ENCODE peak calls at places on chromosome 16, in six cellular contexts. One of them, this sample, is unnamed.

GRCh38 chr16:9657659-9658058 is 524.6 kb downstream of the GRIN2A start:
- DNase-seq in fibroblast of the aortic adventitia: no peak
- DNase-seq in BJ: no peak
- DNase-seq in cardiac fibroblast: no peak
- DNase-seq in retinal pigment epithelial cell: no peak
- DNase-seq in ovary: no peak
- DNase-seq in this sample: no peak

GRCh38 chr16:11170696-11171447 is 85.1 kb downstream of the SOCS1 start:
- DNase-seq in fibroblast of the aortic adventitia: no peak
- DNase-seq in BJ: no peak
- DNase-seq in cardiac fibroblast: no peak
- DNase-seq in retinal pigment epithelial cell: no peak
- DNase-seq in ovary: no peak
- DNase-seq in this sample: no peak

GRCh38 chr16:8936421-8936820 is 27.3 kb downstream of the USP7 start:
- DNase-seq in fibroblast of the aortic adventitia: peak; percentile 27
- DNase-seq in BJ: no peak
- DNase-seq in cardiac fibroblast: peak; percentile 52
- DNase-seq in retinal pigment epithelial cell: no peak
- DNase-seq in ovary: no peak
- DNase-seq in this sample: peak; percentile 28

GRCh38 chr16:12896562-12896961 is 4.8 kb upstream of the SHISA9 start:
- DNase-seq in fibroblast of the aortic adventitia: no peak
- DNase-seq in BJ: no peak
- DNase-seq in cardiac fibroblast: peak; percentile 22
- DNase-seq in retinal pigment epithelial cell: no peak
- DNase-seq in ovary: no peak
- DNase-seq in this sample: peak; percentile 65

GRCh38 chr16:55242667-55243066 is 81.3 kb upstream of the IRX6 start:
- DNase-seq in fibroblast of the aortic adventitia: no peak
- DNase-seq in BJ: no peak
- DNase-seq in cardiac fibroblast: no peak
- DNase-seq in retinal pigment epithelial cell: no peak
- DNase-seq in ovary: no peak
- DNase-seq in this sample: no peak

GRCh38 chr16:81601008-81601428 is 156.4 kb downstream of the CMIP start:
- DNase-seq in fibroblast of the aortic adventitia: peak; percentile 81
- DNase-seq in BJ: no peak
- DNase-seq in cardiac fibroblast: peak; percentile 56
- DNase-seq in retinal pigment epithelial cell: peak; percentile 85
- DNase-seq in ovary: no peak
- DNase-seq in this sample: peak; percentile 41

GRCh38 chr16:13168091-13168572 is 266.7 kb downstream of the SHISA9 start:
- DNase-seq in fibroblast of the aortic adventitia: no peak
- DNase-seq in BJ: no peak
- DNase-seq in cardiac fibroblast: no peak
- DNase-seq in retinal pigment epithelial cell: no peak
- DNase-seq in ovary: no peak
- DNase-seq in this sample: no peak

GRCh38 chr16:48561960-48562393 is 48.0 kb downstream of the N4BP1 start:
- DNase-seq in fibroblast of the aortic adventitia: peak; percentile 34
- DNase-seq in BJ: no peak
- DNase-seq in cardiac fibroblast: peak; percentile 56
- DNase-seq in retinal pigment epithelial cell: no peak
- DNase-seq in ovary: no peak
- DNase-seq in this sample: peak; percentile 37

GRCh38 chr16:24174977-24175376 is 81.2 kb upstream of the CACNG3 start:
- DNase-seq in fibroblast of the aortic adventitia: no peak
- DNase-seq in BJ: no peak
- DNase-seq in cardiac fibroblast: no peak
- DNase-seq in retinal pigment epithelial cell: no peak
- DNase-seq in ovary: no peak
- DNase-seq in this sample: no peak

GRCh38 chr16:47815655-47816054 is 340.1 kb downstream of the ABCC12 start:
- DNase-seq in fibroblast of the aortic adventitia: no peak
- DNase-seq in BJ: no peak
- DNase-seq in cardiac fibroblast: peak; percentile 5
- DNase-seq in retinal pigment epithelial cell: no peak
- DNase-seq in ovary: no peak
- DNase-seq in this sample: no peak

GRCh38 chr16:12496181-12496580 is 307.5 kb downstream of the CPPED1 start:
- DNase-seq in fibroblast of the aortic adventitia: no peak
- DNase-seq in BJ: no peak
- DNase-seq in cardiac fibroblast: no peak
- DNase-seq in retinal pigment epithelial cell: no peak
- DNase-seq in ovary: no peak
- DNase-seq in this sample: no peak

DNA sequence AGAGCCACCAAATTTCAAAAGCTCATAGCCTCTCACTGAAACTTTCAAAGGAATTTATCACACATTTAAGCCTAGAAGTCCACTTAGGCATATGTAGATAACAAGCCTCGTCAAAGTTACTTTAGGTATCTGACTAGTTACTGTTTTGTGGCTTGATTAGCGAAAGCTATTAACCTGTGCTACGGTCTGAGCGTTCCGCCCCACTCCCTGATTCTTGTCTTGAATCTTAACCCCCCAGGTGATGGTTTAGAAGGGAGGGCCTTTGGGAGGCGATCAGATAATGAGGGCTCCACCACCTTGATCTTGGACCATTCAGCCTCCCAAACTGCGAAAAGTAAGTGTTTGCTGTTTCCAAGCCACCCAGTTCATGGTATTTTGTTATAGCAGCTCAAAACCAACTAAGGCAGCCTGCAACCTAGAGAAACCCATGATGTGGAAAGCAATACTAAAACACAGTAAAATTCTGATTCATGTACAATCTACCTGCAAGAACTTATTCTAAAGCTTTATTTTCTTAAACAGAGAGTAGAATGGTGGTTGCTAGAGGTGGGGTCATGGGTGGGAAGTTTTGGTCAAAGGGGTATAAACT is 7.1 kb downstream of the HSDL1 start:
- DNase-seq in fibroblast of the aortic adventitia: no peak
- DNase-seq in BJ: no peak
- DNase-seq in cardiac fibroblast: no peak
- DNase-seq in retinal pigment epithelial cell: no peak
- DNase-seq in ovary: no peak
- DNase-seq in this sample: no peak
- H3K4me3 ChIP-seq in fibroblast of the aortic adventitia: no peak overlapping the region
- H3K4me3 ChIP-seq in BJ: no peak overlapping the region
- H3K4me3 ChIP-seq in cardiac fibroblast: no peak overlapping the region
- H3K4me3 ChIP-seq in retinal pigment epithelial cell: no peak overlapping the region
- H3K4me3 ChIP-seq in ovary: no peak overlapping the region
- H3K4me3 ChIP-seq in this sample: no peak overlapping the region

GRCh38 chr16:86578056-86578455 is 293 bp upstream of the FOXL1 start:
- DNase-seq in fibroblast of the aortic adventitia: no peak
- DNase-seq in BJ: no peak
- DNase-seq in cardiac fibroblast: peak; percentile 87
- DNase-seq in retinal pigment epithelial cell: no peak
- DNase-seq in ovary: no peak
- DNase-seq in this sample: peak; percentile 90
- TF ChIP-seq CTCF in fibroblast of the aortic adventitia: no peak
- TF ChIP-seq CTCF in BJ: no peak
- TF ChIP-seq CTCF in cardiac fibroblast: no peak
- TF ChIP-seq CTCF in retinal pigment epithelial cell: no peak
- TF ChIP-seq CTCF in ovary: no peak
- TF ChIP-seq CTCF in this sample: no peak

GRCh38 chr16:56771558-56772279 is 41.8 kb downstream of the NUP93 start:
- DNase-seq in fibroblast of the aortic adventitia: no peak
- DNase-seq in BJ: no peak
- DNase-seq in cardiac fibroblast: no peak
- DNase-seq in retinal pigment epithelial cell: no peak
- DNase-seq in ovary: no peak
- DNase-seq in this sample: no peak
- H3K4me3 ChIP-seq in fibroblast of the aortic adventitia: no peak overlapping the region
- H3K4me3 ChIP-seq in BJ: no peak overlapping the region
- H3K4me3 ChIP-seq in cardiac fibroblast: no peak overlapping the region
- H3K4me3 ChIP-seq in retinal pigment epithelial cell: no peak overlapping the region
- H3K4me3 ChIP-seq in ovary: no peak overlapping the region
- H3K4me3 ChIP-seq in this sample: peak overlapping the region; percentile 10

DNA sequence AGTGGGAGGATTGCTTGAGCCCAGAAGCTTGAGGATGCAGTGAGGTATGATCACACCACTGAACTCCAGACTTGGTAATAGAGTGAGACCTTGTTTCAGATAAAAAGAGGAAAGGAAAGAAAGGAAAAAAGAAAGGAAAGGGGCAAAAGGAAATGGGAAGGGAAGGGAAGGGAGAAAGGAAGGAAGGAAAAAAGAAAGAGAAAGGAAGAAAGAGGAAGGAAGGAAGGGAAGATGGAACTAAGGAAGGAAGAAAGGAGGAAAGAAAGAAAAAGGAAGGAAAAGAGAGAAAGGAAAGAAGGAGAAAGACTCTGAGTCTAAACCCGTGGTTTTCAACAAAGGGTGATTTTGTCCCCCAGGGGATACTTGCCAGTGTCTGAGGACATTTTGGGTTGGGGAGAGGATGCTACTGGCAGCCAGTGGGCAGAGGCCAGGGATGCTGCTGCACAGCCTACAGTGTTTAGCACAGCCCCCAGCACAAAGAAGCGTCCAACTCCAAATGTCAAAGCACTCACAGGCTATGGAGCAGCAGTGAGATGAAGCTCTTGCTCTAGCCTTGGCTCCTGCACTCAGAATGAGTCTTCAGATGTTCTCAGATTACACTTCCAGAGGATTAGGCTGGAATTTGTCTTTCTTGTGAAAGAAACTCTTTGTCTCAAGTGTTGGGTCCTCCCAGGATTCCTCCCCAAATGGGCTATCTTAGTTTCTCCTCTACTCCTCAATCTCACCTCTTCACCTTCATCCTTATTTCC is 64.2 kb downstream of the BMERB1 start:
- DNase-seq in fibroblast of the aortic adventitia: peak; percentile 71
- DNase-seq in BJ: no peak
- DNase-seq in cardiac fibroblast: no peak
- DNase-seq in retinal pigment epithelial cell: no peak
- DNase-seq in ovary: no peak
- DNase-seq in this sample: peak; percentile 76
- TF ChIP-seq CTCF in fibroblast of the aortic adventitia: no peak
- TF ChIP-seq CTCF in BJ: no peak
- TF ChIP-seq CTCF in cardiac fibroblast: no peak
- TF ChIP-seq CTCF in retinal pigment epithelial cell: no peak
- TF ChIP-seq CTCF in ovary: no peak
- TF ChIP-seq CTCF in this sample: no peak

DNA sequence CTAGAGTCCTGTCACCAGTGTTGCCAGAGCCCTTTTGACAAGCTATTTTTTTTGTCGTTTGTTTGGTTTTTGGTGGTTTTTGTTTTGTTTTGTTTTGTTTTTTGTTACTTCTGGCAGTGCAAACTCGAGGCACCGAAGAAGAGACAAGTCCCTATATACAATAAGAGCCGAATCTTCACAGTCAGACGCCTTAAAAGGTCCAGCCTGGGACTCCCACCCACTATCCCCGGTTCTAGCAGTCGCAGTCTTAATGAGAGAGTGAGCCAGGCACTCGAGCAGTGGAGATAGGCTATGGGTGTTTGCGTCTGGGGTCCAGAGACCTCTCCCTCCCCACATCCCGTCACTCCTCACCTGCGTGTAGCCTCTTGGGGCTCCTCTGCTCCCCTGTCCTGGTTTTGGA is 1.9 kb downstream of the OR1F1 start:
- DNase-seq in fibroblast of the aortic adventitia: no peak
- DNase-seq in BJ: no peak
- DNase-seq in cardiac fibroblast: no peak
- DNase-seq in retinal pigment epithelial cell: no peak
- DNase-seq in ovary: no peak
- DNase-seq in this sample: no peak
- H3K4me3 ChIP-seq in fibroblast of the aortic adventitia: peak overlapping the region; percentile 63
- H3K4me3 ChIP-seq in BJ: peak overlapping the region; percentile 51
- H3K4me3 ChIP-seq in cardiac fibroblast: no peak overlapping the region
- H3K4me3 ChIP-seq in retinal pigment epithelial cell: no peak overlapping the region
- H3K4me3 ChIP-seq in ovary: no peak overlapping the region
- H3K4me3 ChIP-seq in this sample: peak overlapping the region; percentile 48

DNA sequence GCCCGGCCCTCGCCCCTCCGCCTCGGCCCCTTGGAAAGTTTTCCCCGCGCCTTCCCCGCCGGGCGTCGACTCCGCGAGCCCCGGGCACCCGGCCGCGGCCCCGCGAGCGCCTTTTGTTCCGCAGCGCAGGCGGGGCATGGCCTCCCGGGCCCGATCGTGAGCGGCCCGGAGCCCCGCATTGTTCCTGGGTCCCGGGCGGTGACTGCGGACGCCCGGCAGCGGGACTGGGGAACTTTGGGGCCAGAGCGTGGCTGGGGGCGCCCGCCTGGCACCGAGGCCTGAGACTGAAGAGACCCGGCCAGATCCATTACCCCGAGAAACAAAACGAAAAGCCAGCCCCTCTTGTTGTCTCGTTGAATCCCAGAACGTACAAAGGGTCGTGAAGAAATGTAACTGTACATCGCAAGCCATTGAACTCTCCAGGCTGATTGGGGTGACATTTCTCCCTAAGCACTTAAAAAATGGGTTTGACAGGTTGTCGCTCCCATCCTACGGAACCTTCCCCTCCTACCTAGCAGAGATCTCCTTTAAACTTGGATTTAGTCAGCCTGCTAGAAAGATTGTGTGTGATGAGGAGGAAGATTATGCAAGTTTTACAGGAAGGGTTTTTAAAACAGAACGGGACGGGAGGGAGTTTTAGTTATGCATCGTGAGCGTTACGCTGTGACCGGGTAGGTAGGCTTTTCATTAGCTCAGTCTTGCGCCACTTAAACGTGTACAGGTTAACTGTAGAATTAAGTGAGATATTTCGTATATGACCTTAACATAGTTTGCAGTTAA is 807 bp downstream of the METTL9 start:
- DNase-seq in fibroblast of the aortic adventitia: peak; percentile 51
- DNase-seq in BJ: no peak
- DNase-seq in cardiac fibroblast: peak; percentile 65
- DNase-seq in retinal pigment epithelial cell: peak; percentile 14
- DNase-seq in ovary: no peak
- DNase-seq in this sample: peak; percentile 39
- TF ChIP-seq CTCF in fibroblast of the aortic adventitia: no peak
- TF ChIP-seq CTCF in BJ: peak; percentile 5
- TF ChIP-seq CTCF in cardiac fibroblast: no peak
- TF ChIP-seq CTCF in retinal pigment epithelial cell: no peak
- TF ChIP-seq CTCF in ovary: no peak
- TF ChIP-seq CTCF in this sample: no peak

GRCh38 chr16:19861811-19862327 is 22.8 kb downstream of the GPRC5B start:
- DNase-seq in fibroblast of the aortic adventitia: no peak
- DNase-seq in BJ: no peak
- DNase-seq in cardiac fibroblast: no peak
- DNase-seq in retinal pigment epithelial cell: no peak
- DNase-seq in ovary: no peak
- DNase-seq in this sample: no peak
- H3K4me3 ChIP-seq in fibroblast of the aortic adventitia: no peak overlapping the region
- H3K4me3 ChIP-seq in BJ: no peak overlapping the region
- H3K4me3 ChIP-seq in cardiac fibroblast: no peak overlapping the region
- H3K4me3 ChIP-seq in retinal pigment epithelial cell: peak overlapping the region; percentile 14
- H3K4me3 ChIP-seq in ovary: no peak overlapping the region
- H3K4me3 ChIP-seq in this sample: no peak overlapping the region

GRCh38 chr16:85674418-85674755 is 14.4 kb downstream of the GINS2 start:
- DNase-seq in fibroblast of the aortic adventitia: no peak
- DNase-seq in BJ: no peak
- DNase-seq in cardiac fibroblast: no peak
- DNase-seq in retinal pigment epithelial cell: no peak
- DNase-seq in ovary: no peak
- DNase-seq in this sample: peak; percentile 24
- TF ChIP-seq CTCF in fibroblast of the aortic adventitia: no peak
- TF ChIP-seq CTCF in BJ: no peak
- TF ChIP-seq CTCF in cardiac fibroblast: no peak
- TF ChIP-seq CTCF in retinal pigment epithelial cell: no peak
- TF ChIP-seq CTCF in ovary: no peak
- TF ChIP-seq CTCF in this sample: no peak

GRCh38 chr16:66551788-66552287 is 538 bp upstream of the CKLF start:
- DNase-seq in fibroblast of the aortic adventitia: no peak
- DNase-seq in BJ: no peak
- DNase-seq in cardiac fibroblast: no peak
- DNase-seq in retinal pigment epithelial cell: no peak
- DNase-seq in ovary: no peak
- DNase-seq in this sample: no peak
- H3K4me3 ChIP-seq in fibroblast of the aortic adventitia: peak overlapping the region; percentile 86
- H3K4me3 ChIP-seq in BJ: peak overlapping the region; percentile 60
- H3K4me3 ChIP-seq in cardiac fibroblast: peak overlapping the region; percentile 79
- H3K4me3 ChIP-seq in retinal pigment epithelial cell: peak overlapping the region; percentile 67
- H3K4me3 ChIP-seq in ovary: peak overlapping the region; percentile 43
- H3K4me3 ChIP-seq in this sample: peak overlapping the region; percentile 96

This sample was measured in foreskin fibroblast.